ENCODE peak calls at places on chromosomes 7 and 10, in ten cellular contexts. One of them, this sample, is unnamed.

GRCh38 chr7:139648941-139649425 is 125.5 kb downstream of the CLEC2L start:
- DNase-seq in NB4: peak; percentile 79
- DNase-seq in stimulated activated CD8-positive, alpha-beta memory T cell treated with anti-CD3 and anti-CD28 coated beads, Interleukin-4, amount 100 ng/mL, for 48 hours: peak; percentile 59
- DNase-seq in right cardiac atrium: peak; percentile 58
- DNase-seq in activated CD8-positive, alpha-beta memory T cell treated with anti-CD3 and anti-CD28 coated beads for 4 hours: no peak
- DNase-seq in nucleus accumbens: no peak
- DNase-seq in A549: no peak
- DNase-seq in HTR-8/SVneo: no peak
- DNase-seq in activated T-helper 1 cell treated with Interleukin-2 at 50 U/mL for 16 hours: no peak
- DNase-seq in GM04504: no peak
- DNase-seq in this sample: no peak

GRCh38 chr10:80498833-80499671 is 38.6 kb upstream of the SH2D4B start:
- DNase-seq in activated T-helper 1 cell treated with Interleukin-2 at 50 U/mL for 16 hours: no peak
- DNase-seq in HTR-8/SVneo: peak; percentile 88
- DNase-seq in NB4: peak; percentile 99
- DNase-seq in right cardiac atrium: peak; percentile 96
- DNase-seq in activated CD8-positive, alpha-beta memory T cell treated with anti-CD3 and anti-CD28 coated beads for 4 hours: no peak
- DNase-seq in stimulated activated CD8-positive, alpha-beta memory T cell treated with anti-CD3 and anti-CD28 coated beads, Interleukin-4, amount 100 ng/mL, for 48 hours: peak; percentile 84
- DNase-seq in GM04504: peak; percentile 98
- DNase-seq in nucleus accumbens: no peak
- DNase-seq in A549: peak; percentile 91
- DNase-seq in this sample: peak; percentile 99

GRCh38 chr7:80681272-80681885 is 42.9 kb downstream of the CD36 start:
- DNase-seq in activated CD8-positive, alpha-beta memory T cell treated with anti-CD3 and anti-CD28 coated beads for 4 hours: no peak
- DNase-seq in GM04504: no peak
- DNase-seq in nucleus accumbens: no peak
- DNase-seq in NB4: peak; percentile 55
- DNase-seq in activated T-helper 1 cell treated with Interleukin-2 at 50 U/mL for 16 hours: no peak
- DNase-seq in A549: peak; percentile 46
- DNase-seq in right cardiac atrium: no peak
- DNase-seq in HTR-8/SVneo: no peak
- DNase-seq in stimulated activated CD8-positive, alpha-beta memory T cell treated with anti-CD3 and anti-CD28 coated beads, Interleukin-4, amount 100 ng/mL, for 48 hours: no peak
- DNase-seq in this sample: peak; percentile 47

GRCh38 chr7:116981887-116982430 is 28.7 kb downstream of the ST7 start:
- DNase-seq in HTR-8/SVneo: no peak
- DNase-seq in right cardiac atrium: no peak
- DNase-seq in GM04504: no peak
- DNase-seq in activated CD8-positive, alpha-beta memory T cell treated with anti-CD3 and anti-CD28 coated beads for 4 hours: no peak
- DNase-seq in NB4: no peak
- DNase-seq in activated T-helper 1 cell treated with Interleukin-2 at 50 U/mL for 16 hours: no peak
- DNase-seq in A549: no peak
- DNase-seq in stimulated activated CD8-positive, alpha-beta memory T cell treated with anti-CD3 and anti-CD28 coated beads, Interleukin-4, amount 100 ng/mL, for 48 hours: no peak
- DNase-seq in nucleus accumbens: no peak
- DNase-seq in this sample: no peak

GRCh38 chr7:150879345-150879744 is 27.0 kb downstream of the AOC1 start:
- DNase-seq in right cardiac atrium: no peak
- DNase-seq in NB4: peak; percentile 38
- DNase-seq in nucleus accumbens: no peak
- DNase-seq in activated T-helper 1 cell treated with Interleukin-2 at 50 U/mL for 16 hours: no peak
- DNase-seq in HTR-8/SVneo: no peak
- DNase-seq in GM04504: no peak
- DNase-seq in activated CD8-positive, alpha-beta memory T cell treated with anti-CD3 and anti-CD28 coated beads for 4 hours: no peak
- DNase-seq in stimulated activated CD8-positive, alpha-beta memory T cell treated with anti-CD3 and anti-CD28 coated beads, Interleukin-4, amount 100 ng/mL, for 48 hours: no peak
- DNase-seq in A549: no peak
- DNase-seq in this sample: no peak

GRCh38 chr7:57399251-57399940 is 50.6 kb upstream of the ZNF716 start:
- DNase-seq in HTR-8/SVneo: no peak
- DNase-seq in stimulated activated CD8-positive, alpha-beta memory T cell treated with anti-CD3 and anti-CD28 coated beads, Interleukin-4, amount 100 ng/mL, for 48 hours: no peak
- DNase-seq in nucleus accumbens: no peak
- DNase-seq in NB4: peak; percentile 0
- DNase-seq in A549: no peak
- DNase-seq in activated T-helper 1 cell treated with Interleukin-2 at 50 U/mL for 16 hours: no peak
- DNase-seq in activated CD8-positive, alpha-beta memory T cell treated with anti-CD3 and anti-CD28 coated beads for 4 hours: no peak
- DNase-seq in right cardiac atrium: no peak
- DNase-seq in GM04504: no peak
- DNase-seq in this sample: no peak

GRCh38 chr7:151408839-151409554 is 841 bp downstream of the WDR86 start:
- DNase-seq in right cardiac atrium: peak; percentile 39
- DNase-seq in stimulated activated CD8-positive, alpha-beta memory T cell treated with anti-CD3 and anti-CD28 coated beads, Interleukin-4, amount 100 ng/mL, for 48 hours: peak; percentile 37
- DNase-seq in activated CD8-positive, alpha-beta memory T cell treated with anti-CD3 and anti-CD28 coated beads for 4 hours: peak; percentile 23
- DNase-seq in GM04504: no peak
- DNase-seq in NB4: peak; percentile 57
- DNase-seq in A549: no peak
- DNase-seq in activated T-helper 1 cell treated with Interleukin-2 at 50 U/mL for 16 hours: peak; percentile 45
- DNase-seq in HTR-8/SVneo: no peak
- DNase-seq in nucleus accumbens: no peak
- DNase-seq in this sample: peak; percentile 75

GRCh38 chr10:61063911-61064310 is 119.9 kb upstream of the RHOBTB1 start:
- DNase-seq in right cardiac atrium: no peak
- DNase-seq in NB4: no peak
- DNase-seq in nucleus accumbens: no peak
- DNase-seq in activated T-helper 1 cell treated with Interleukin-2 at 50 U/mL for 16 hours: no peak
- DNase-seq in activated CD8-positive, alpha-beta memory T cell treated with anti-CD3 and anti-CD28 coated beads for 4 hours: no peak
- DNase-seq in stimulated activated CD8-positive, alpha-beta memory T cell treated with anti-CD3 and anti-CD28 coated beads, Interleukin-4, amount 100 ng/mL, for 48 hours: no peak
- DNase-seq in HTR-8/SVneo: no peak
- DNase-seq in GM04504: no peak
- DNase-seq in A549: no peak
- DNase-seq in this sample: no peak

GRCh38 chr7:75738604-75738974 is at the start of gene HIP1:
- DNase-seq in right cardiac atrium: no peak
- DNase-seq in A549: no peak
- DNase-seq in nucleus accumbens: no peak
- DNase-seq in activated CD8-positive, alpha-beta memory T cell treated with anti-CD3 and anti-CD28 coated beads for 4 hours: no peak
- DNase-seq in GM04504: no peak
- DNase-seq in HTR-8/SVneo: no peak
- DNase-seq in NB4: no peak
- DNase-seq in activated T-helper 1 cell treated with Interleukin-2 at 50 U/mL for 16 hours: no peak
- DNase-seq in stimulated activated CD8-positive, alpha-beta memory T cell treated with anti-CD3 and anti-CD28 coated beads, Interleukin-4, amount 100 ng/mL, for 48 hours: no peak
- DNase-seq in this sample: no peak

GRCh38 chr7:144497296-144497695 is 93.8 kb upstream of the NOBOX start:
- DNase-seq in GM04504: no peak
- DNase-seq in HTR-8/SVneo: no peak
- DNase-seq in nucleus accumbens: no peak
- DNase-seq in activated CD8-positive, alpha-beta memory T cell treated with anti-CD3 and anti-CD28 coated beads for 4 hours: no peak
- DNase-seq in right cardiac atrium: no peak
- DNase-seq in activated T-helper 1 cell treated with Interleukin-2 at 50 U/mL for 16 hours: no peak
- DNase-seq in A549: no peak
- DNase-seq in stimulated activated CD8-positive, alpha-beta memory T cell treated with anti-CD3 and anti-CD28 coated beads, Interleukin-4, amount 100 ng/mL, for 48 hours: no peak
- DNase-seq in NB4: no peak
- DNase-seq in this sample: no peak

GRCh38 chr7:114085313-114085591 is 166.4 kb upstream of the PPP1R3A start:
- DNase-seq in HTR-8/SVneo: no peak
- DNase-seq in activated T-helper 1 cell treated with Interleukin-2 at 50 U/mL for 16 hours: no peak
- DNase-seq in GM04504: no peak
- DNase-seq in A549: no peak
- DNase-seq in stimulated activated CD8-positive, alpha-beta memory T cell treated with anti-CD3 and anti-CD28 coated beads, Interleukin-4, amount 100 ng/mL, for 48 hours: no peak
- DNase-seq in nucleus accumbens: no peak
- DNase-seq in activated CD8-positive, alpha-beta memory T cell treated with anti-CD3 and anti-CD28 coated beads for 4 hours: no peak
- DNase-seq in NB4: no peak
- DNase-seq in right cardiac atrium: no peak
- DNase-seq in this sample: no peak

GRCh38 chr10:116469437-116469836 is 41.8 kb downstream of the PNLIPRP3 start:
- DNase-seq in NB4: no peak
- DNase-seq in stimulated activated CD8-positive, alpha-beta memory T cell treated with anti-CD3 and anti-CD28 coated beads, Interleukin-4, amount 100 ng/mL, for 48 hours: no peak
- DNase-seq in activated T-helper 1 cell treated with Interleukin-2 at 50 U/mL for 16 hours: no peak
- DNase-seq in HTR-8/SVneo: no peak
- DNase-seq in activated CD8-positive, alpha-beta memory T cell treated with anti-CD3 and anti-CD28 coated beads for 4 hours: no peak
- DNase-seq in A549: no peak
- DNase-seq in GM04504: no peak
- DNase-seq in right cardiac atrium: no peak
- DNase-seq in nucleus accumbens: no peak
- DNase-seq in this sample: peak; percentile 6

GRCh38 chr10:110636932-110637557 is 7.1 kb upstream of the RBM20 start:
- DNase-seq in HTR-8/SVneo: no peak
- DNase-seq in stimulated activated CD8-positive, alpha-beta memory T cell treated with anti-CD3 and anti-CD28 coated beads, Interleukin-4, amount 100 ng/mL, for 48 hours: no peak
- DNase-seq in A549: no peak
- DNase-seq in nucleus accumbens: no peak
- DNase-seq in right cardiac atrium: peak; percentile 68
- DNase-seq in activated T-helper 1 cell treated with Interleukin-2 at 50 U/mL for 16 hours: no peak
- DNase-seq in GM04504: no peak
- DNase-seq in NB4: peak; percentile 25
- DNase-seq in activated CD8-positive, alpha-beta memory T cell treated with anti-CD3 and anti-CD28 coated beads for 4 hours: no peak
- DNase-seq in this sample: no peak

GRCh38 chr10:87552248-87552914 is 47.7 kb downstream of the MINPP1 start:
- DNase-seq in A549: no peak
- DNase-seq in activated T-helper 1 cell treated with Interleukin-2 at 50 U/mL for 16 hours: no peak
- DNase-seq in HTR-8/SVneo: no peak
- DNase-seq in activated CD8-positive, alpha-beta memory T cell treated with anti-CD3 and anti-CD28 coated beads for 4 hours: no peak
- DNase-seq in nucleus accumbens: no peak
- DNase-seq in right cardiac atrium: no peak
- DNase-seq in NB4: no peak
- DNase-seq in GM04504: no peak
- DNase-seq in stimulated activated CD8-positive, alpha-beta memory T cell treated with anti-CD3 and anti-CD28 coated beads, Interleukin-4, amount 100 ng/mL, for 48 hours: no peak
- DNase-seq in this sample: peak; percentile 62

GRCh38 chr7:105769951-105770628 is 106.3 kb downstream of the ATXN7L1 start:
- DNase-seq in stimulated activated CD8-positive, alpha-beta memory T cell treated with anti-CD3 and anti-CD28 coated beads, Interleukin-4, amount 100 ng/mL, for 48 hours: no peak
- DNase-seq in GM04504: no peak
- DNase-seq in activated T-helper 1 cell treated with Interleukin-2 at 50 U/mL for 16 hours: no peak
- DNase-seq in nucleus accumbens: no peak
- DNase-seq in A549: peak; percentile 16
- DNase-seq in NB4: peak; percentile 12
- DNase-seq in right cardiac atrium: no peak
- DNase-seq in HTR-8/SVneo: peak; percentile 27
- DNase-seq in activated CD8-positive, alpha-beta memory T cell treated with anti-CD3 and anti-CD28 coated beads for 4 hours: no peak
- DNase-seq in this sample: peak; percentile 65

GRCh38 chr10:25615926-25616325 is 318.1 kb upstream of the MYO3A start:
- DNase-seq in stimulated activated CD8-positive, alpha-beta memory T cell treated with anti-CD3 and anti-CD28 coated beads, Interleukin-4, amount 100 ng/mL, for 48 hours: no peak
- DNase-seq in right cardiac atrium: no peak
- DNase-seq in HTR-8/SVneo: no peak
- DNase-seq in GM04504: no peak
- DNase-seq in activated CD8-positive, alpha-beta memory T cell treated with anti-CD3 and anti-CD28 coated beads for 4 hours: no peak
- DNase-seq in nucleus accumbens: no peak
- DNase-seq in A549: no peak
- DNase-seq in activated T-helper 1 cell treated with Interleukin-2 at 50 U/mL for 16 hours: no peak
- DNase-seq in NB4: no peak
- DNase-seq in this sample: no peak

GRCh38 chr10:44240766-44241165 is 144.1 kb downstream of the CXCL12 start:
- DNase-seq in HTR-8/SVneo: no peak
- DNase-seq in GM04504: no peak
- DNase-seq in activated CD8-positive, alpha-beta memory T cell treated with anti-CD3 and anti-CD28 coated beads for 4 hours: no peak
- DNase-seq in stimulated activated CD8-positive, alpha-beta memory T cell treated with anti-CD3 and anti-CD28 coated beads, Interleukin-4, amount 100 ng/mL, for 48 hours: no peak
- DNase-seq in right cardiac atrium: no peak
- DNase-seq in activated T-helper 1 cell treated with Interleukin-2 at 50 U/mL for 16 hours: no peak
- DNase-seq in A549: no peak
- DNase-seq in NB4: no peak
- DNase-seq in nucleus accumbens: no peak
- DNase-seq in this sample: no peak

GRCh38 chr7:150945853-150946825 is 32.0 kb downstream of the KCNH2 start:
- DNase-seq in A549: no peak
- DNase-seq in activated T-helper 1 cell treated with Interleukin-2 at 50 U/mL for 16 hours: no peak
- DNase-seq in activated CD8-positive, alpha-beta memory T cell treated with anti-CD3 and anti-CD28 coated beads for 4 hours: no peak
- DNase-seq in stimulated activated CD8-positive, alpha-beta memory T cell treated with anti-CD3 and anti-CD28 coated beads, Interleukin-4, amount 100 ng/mL, for 48 hours: no peak
- DNase-seq in NB4: peak; percentile 74
- DNase-seq in HTR-8/SVneo: no peak
- DNase-seq in nucleus accumbens: peak; percentile 23
- DNase-seq in right cardiac atrium: peak; percentile 87
- DNase-seq in GM04504: no peak
- DNase-seq in this sample: no peak

GRCh38 chr7:16084370-16084769 is 337.0 kb downstream of the CRPPA start:
- DNase-seq in NB4: no peak
- DNase-seq in stimulated activated CD8-positive, alpha-beta memory T cell treated with anti-CD3 and anti-CD28 coated beads, Interleukin-4, amount 100 ng/mL, for 48 hours: no peak
- DNase-seq in activated CD8-positive, alpha-beta memory T cell treated with anti-CD3 and anti-CD28 coated beads for 4 hours: no peak
- DNase-seq in GM04504: no peak
- DNase-seq in A549: no peak
- DNase-seq in HTR-8/SVneo: no peak
- DNase-seq in nucleus accumbens: no peak
- DNase-seq in activated T-helper 1 cell treated with Interleukin-2 at 50 U/mL for 16 hours: no peak
- DNase-seq in right cardiac atrium: no peak
- DNase-seq in this sample: no peak

GRCh38 chr7:96241834-96242233 is 80.1 kb downstream of the SLC25A13 start:
- DNase-seq in activated T-helper 1 cell treated with Interleukin-2 at 50 U/mL for 16 hours: no peak
- DNase-seq in right cardiac atrium: no peak
- DNase-seq in activated CD8-positive, alpha-beta memory T cell treated with anti-CD3 and anti-CD28 coated beads for 4 hours: no peak
- DNase-seq in HTR-8/SVneo: no peak
- DNase-seq in A549: no peak
- DNase-seq in NB4: peak; percentile 49
- DNase-seq in stimulated activated CD8-positive, alpha-beta memory T cell treated with anti-CD3 and anti-CD28 coated beads, Interleukin-4, amount 100 ng/mL, for 48 hours: no peak
- DNase-seq in GM04504: no peak
- DNase-seq in nucleus accumbens: no peak
- DNase-seq in this sample: no peak

GRCh38 chr10:75497997-75498797 is 66.8 kb downstream of the LRMDA start:
- DNase-seq in GM04504: peak; percentile 40
- DNase-seq in activated T-helper 1 cell treated with Interleukin-2 at 50 U/mL for 16 hours: no peak
- DNase-seq in NB4: no peak
- DNase-seq in HTR-8/SVneo: no peak
- DNase-seq in nucleus accumbens: no peak
- DNase-seq in activated CD8-positive, alpha-beta memory T cell treated with anti-CD3 and anti-CD28 coated beads for 4 hours: no peak
- DNase-seq in A549: no peak
- DNase-seq in stimulated activated CD8-positive, alpha-beta memory T cell treated with anti-CD3 and anti-CD28 coated beads, Interleukin-4, amount 100 ng/mL, for 48 hours: no peak
- DNase-seq in right cardiac atrium: peak; percentile 72
- DNase-seq in this sample: peak; percentile 25

GRCh38 chr10:97407211-97407951 is 6.2 kb upstream of the RRP12 start:
- DNase-seq in GM04504: peak; percentile 67
- DNase-seq in HTR-8/SVneo: peak; percentile 85
- DNase-seq in right cardiac atrium: peak; percentile 63
- DNase-seq in activated CD8-positive, alpha-beta memory T cell treated with anti-CD3 and anti-CD28 coated beads for 4 hours: peak; percentile 56
- DNase-seq in activated T-helper 1 cell treated with Interleukin-2 at 50 U/mL for 16 hours: peak; percentile 43
- DNase-seq in nucleus accumbens: no peak
- DNase-seq in NB4: peak; percentile 91
- DNase-seq in A549: peak; percentile 93
- DNase-seq in stimulated activated CD8-positive, alpha-beta memory T cell treated with anti-CD3 and anti-CD28 coated beads, Interleukin-4, amount 100 ng/mL, for 48 hours: peak; percentile 71
- DNase-seq in this sample: peak; percentile 81

GRCh38 chr7:38291117-38291647 is 17.7 kb upstream of the TARP start:
- DNase-seq in stimulated activated CD8-positive, alpha-beta memory T cell treated with anti-CD3 and anti-CD28 coated beads, Interleukin-4, amount 100 ng/mL, for 48 hours: no peak
- DNase-seq in A549: no peak
- DNase-seq in activated T-helper 1 cell treated with Interleukin-2 at 50 U/mL for 16 hours: no peak
- DNase-seq in HTR-8/SVneo: no peak
- DNase-seq in NB4: peak; percentile 64
- DNase-seq in activated CD8-positive, alpha-beta memory T cell treated with anti-CD3 and anti-CD28 coated beads for 4 hours: no peak
- DNase-seq in GM04504: no peak
- DNase-seq in right cardiac atrium: no peak
- DNase-seq in nucleus accumbens: no peak
- DNase-seq in this sample: no peak

GRCh38 chr7:43872401-43873165 is 3.3 kb upstream of the MRPS24 start:
- DNase-seq in right cardiac atrium: peak; percentile 63
- DNase-seq in NB4: no peak
- DNase-seq in nucleus accumbens: no peak
- DNase-seq in stimulated activated CD8-positive, alpha-beta memory T cell treated with anti-CD3 and anti-CD28 coated beads, Interleukin-4, amount 100 ng/mL, for 48 hours: no peak
- DNase-seq in HTR-8/SVneo: peak; percentile 47
- DNase-seq in GM04504: peak; percentile 83
- DNase-seq in A549: no peak
- DNase-seq in activated CD8-positive, alpha-beta memory T cell treated with anti-CD3 and anti-CD28 coated beads for 4 hours: no peak
- DNase-seq in activated T-helper 1 cell treated with Interleukin-2 at 50 U/mL for 16 hours: no peak
- DNase-seq in this sample: peak; percentile 90

GRCh38 chr7:149720372-149721083 is 52.9 kb downstream of the ZNF467 start:
- DNase-seq in stimulated activated CD8-positive, alpha-beta memory T cell treated with anti-CD3 and anti-CD28 coated beads, Interleukin-4, amount 100 ng/mL, for 48 hours: no peak
- DNase-seq in A549: no peak
- DNase-seq in GM04504: no peak
- DNase-seq in activated T-helper 1 cell treated with Interleukin-2 at 50 U/mL for 16 hours: no peak
- DNase-seq in right cardiac atrium: peak; percentile 95
- DNase-seq in activated CD8-positive, alpha-beta memory T cell treated with anti-CD3 and anti-CD28 coated beads for 4 hours: no peak
- DNase-seq in nucleus accumbens: peak; percentile 77
- DNase-seq in NB4: no peak
- DNase-seq in HTR-8/SVneo: no peak
- DNase-seq in this sample: no peak

GRCh38 chr10:115295213-115295805 is 202.1 kb downstream of the ATRNL1 start:
- DNase-seq in HTR-8/SVneo: no peak
- DNase-seq in A549: no peak
- DNase-seq in stimulated activated CD8-positive, alpha-beta memory T cell treated with anti-CD3 and anti-CD28 coated beads, Interleukin-4, amount 100 ng/mL, for 48 hours: no peak
- DNase-seq in NB4: no peak
- DNase-seq in activated CD8-positive, alpha-beta memory T cell treated with anti-CD3 and anti-CD28 coated beads for 4 hours: no peak
- DNase-seq in right cardiac atrium: no peak
- DNase-seq in activated T-helper 1 cell treated with Interleukin-2 at 50 U/mL for 16 hours: no peak
- DNase-seq in GM04504: no peak
- DNase-seq in nucleus accumbens: no peak
- DNase-seq in this sample: no peak

GRCh38 chr10:61642692-61643091 is 20.0 kb upstream of the CABCOCO1 start:
- DNase-seq in NB4: no peak
- DNase-seq in nucleus accumbens: no peak
- DNase-seq in right cardiac atrium: no peak
- DNase-seq in HTR-8/SVneo: no peak
- DNase-seq in activated T-helper 1 cell treated with Interleukin-2 at 50 U/mL for 16 hours: no peak
- DNase-seq in A549: no peak
- DNase-seq in stimulated activated CD8-positive, alpha-beta memory T cell treated with anti-CD3 and anti-CD28 coated beads, Interleukin-4, amount 100 ng/mL, for 48 hours: no peak
- DNase-seq in activated CD8-positive, alpha-beta memory T cell treated with anti-CD3 and anti-CD28 coated beads for 4 hours: no peak
- DNase-seq in GM04504: peak; percentile 55
- DNase-seq in this sample: peak; percentile 42

GRCh38 chr10:91796332-91797076 is 1.7 kb upstream of the TNKS2 start:
- DNase-seq in activated CD8-positive, alpha-beta memory T cell treated with anti-CD3 and anti-CD28 coated beads for 4 hours: peak; percentile 17
- DNase-seq in A549: no peak
- DNase-seq in nucleus accumbens: no peak
- DNase-seq in NB4: peak; percentile 45
- DNase-seq in right cardiac atrium: peak; percentile 61
- DNase-seq in stimulated activated CD8-positive, alpha-beta memory T cell treated with anti-CD3 and anti-CD28 coated beads, Interleukin-4, amount 100 ng/mL, for 48 hours: peak; percentile 68
- DNase-seq in activated T-helper 1 cell treated with Interleukin-2 at 50 U/mL for 16 hours: peak; percentile 33
- DNase-seq in HTR-8/SVneo: no peak
- DNase-seq in GM04504: no peak
- DNase-seq in this sample: peak; percentile 11

This sample was measured in fibroblast of villous mesenchyme.